ENCODE peak calls at places on chromosomes 3 and 15, in four cellular contexts. One of them, this sample, is unnamed.

GRCh38 chr3:9901967-9902366 is 681 bp upstream of the IL17RE start:
- DNase-seq in A549: no peak
- DNase-seq in tibial nerve: no peak
- DNase-seq in HCT116: no peak
- DNase-seq in this sample: no peak

GRCh38 chr15:31102049-31102321 is 460 bp upstream of the TRPM1 start:
- DNase-seq in HCT116: no peak
- DNase-seq in A549: no peak
- DNase-seq in tibial nerve: no peak
- DNase-seq in this sample: no peak

GRCh38 chr3:10404876-10405275 is 84.0 kb upstream of the SEC13 start:
- DNase-seq in A549: no peak
- DNase-seq in HCT116: no peak
- DNase-seq in tibial nerve: no peak
- DNase-seq in this sample: no peak

GRCh38 chr3:193788189-193788946 is 195.4 kb downstream of the OPA1 start:
- DNase-seq in A549: peak; percentile 74
- DNase-seq in tibial nerve: peak; percentile 41
- DNase-seq in HCT116: peak; percentile 51
- DNase-seq in this sample: peak; percentile 66

GRCh38 chr3:60512506-60512905 is 738.7 kb downstream of the FHIT start:
- DNase-seq in HCT116: no peak
- DNase-seq in A549: no peak
- DNase-seq in tibial nerve: no peak
- DNase-seq in this sample: no peak

GRCh38 chr3:58386966-58387365 is 46.7 kb downstream of the PDHB start:
- DNase-seq in tibial nerve: no peak
- DNase-seq in A549: no peak
- DNase-seq in HCT116: no peak
- DNase-seq in this sample: peak; percentile 37

GRCh38 chr3:9008550-9009255 is 45.4 kb upstream of the RAD18 start:
- DNase-seq in tibial nerve: no peak
- DNase-seq in HCT116: no peak
- DNase-seq in A549: no peak
- DNase-seq in this sample: no peak

GRCh38 chr3:65368866-65369265 is 669.9 kb downstream of the MAGI1 start:
- DNase-seq in A549: no peak
- DNase-seq in HCT116: no peak
- DNase-seq in tibial nerve: no peak
- DNase-seq in this sample: no peak

GRCh38 chr15:74777769-74778598 is 3.9 kb upstream of the CSK start:
- DNase-seq in HCT116: no peak
- DNase-seq in tibial nerve: no peak
- DNase-seq in A549: no peak
- DNase-seq in this sample: no peak

GRCh38 chr15:48963524-48964113 is at the start of gene SHC4:
- DNase-seq in A549: peak; percentile 37
- DNase-seq in HCT116: no peak
- DNase-seq in tibial nerve: peak; percentile 74
- DNase-seq in this sample: peak; percentile 56
- H3K4me3 ChIP-seq in A549: peak within 1 kb of the TSS; percentile 52
- H3K4me3 ChIP-seq in HCT116: peak within 1 kb of the TSS; percentile 60
- H3K4me3 ChIP-seq in tibial nerve: peak within 1 kb of the TSS; percentile 59
- H3K4me3 ChIP-seq in this sample: peak within 1 kb of the TSS; percentile 54

GRCh38 chr15:85960381-85960780 is 119.3 kb upstream of the AGBL1 start:
- DNase-seq in tibial nerve: no peak
- DNase-seq in A549: no peak
- DNase-seq in HCT116: no peak
- DNase-seq in this sample: no peak

GRCh38 chr15:85950101-85950500 is 129.6 kb upstream of the AGBL1 start:
- DNase-seq in tibial nerve: no peak
- DNase-seq in A549: no peak
- DNase-seq in HCT116: no peak
- DNase-seq in this sample: peak; percentile 47

GRCh38 chr15:85959573-85959972 is 120.1 kb upstream of the AGBL1 start:
- DNase-seq in HCT116: no peak
- DNase-seq in tibial nerve: no peak
- DNase-seq in A549: no peak
- DNase-seq in this sample: no peak

GRCh38 chr15:85956515-85957275 is 123.0 kb upstream of the AGBL1 start:
- DNase-seq in HCT116: no peak
- DNase-seq in A549: no peak
- DNase-seq in tibial nerve: no peak
- DNase-seq in this sample: no peak

GRCh38 chr15:85955501-85956391 is 123.9 kb upstream of the AGBL1 start:
- DNase-seq in HCT116: no peak
- DNase-seq in A549: no peak
- DNase-seq in tibial nerve: no peak
- DNase-seq in this sample: no peak
- TF ChIP-seq POLR2A in HCT116: no peak
- TF ChIP-seq POLR2A in A549: no peak
- TF ChIP-seq POLR2A in tibial nerve: no peak
- TF ChIP-seq POLR2A in this sample: no peak

GRCh38 chr3:123803521-123803920 is 80.6 kb downstream of the MYLK start:
- DNase-seq in HCT116: no peak
- DNase-seq in tibial nerve: no peak
- DNase-seq in A549: no peak
- DNase-seq in this sample: no peak
- TF ChIP-seq CTCF in HCT116: no peak
- TF ChIP-seq CTCF in tibial nerve: no peak
- TF ChIP-seq CTCF in A549: no peak
- TF ChIP-seq CTCF in this sample: no peak

GRCh38 chr15:80072285-80072684 is 12.8 kb downstream of the ZFAND6 start:
- DNase-seq in A549: peak; percentile 71
- DNase-seq in tibial nerve: peak; percentile 27
- DNase-seq in HCT116: peak; percentile 87
- DNase-seq in this sample: peak; percentile 15
- H3K4me3 ChIP-seq in A549: peak overlapping the region; percentile 37
- H3K4me3 ChIP-seq in tibial nerve: peak overlapping the region; percentile 46
- H3K4me3 ChIP-seq in HCT116: peak overlapping the region; percentile 61
- H3K4me3 ChIP-seq in this sample: peak overlapping the region; percentile 5

GRCh38 chr3:170357176-170357919 is at the start of gene SKIL:
- DNase-seq in tibial nerve: peak; percentile 98
- DNase-seq in A549: peak; percentile 80
- DNase-seq in HCT116: peak; percentile 81
- DNase-seq in this sample: peak; percentile 99
- TF ChIP-seq POLR2A in tibial nerve: peak; percentile 77
- TF ChIP-seq POLR2A in A549: peak; percentile 74
- TF ChIP-seq POLR2A in HCT116: no peak
- TF ChIP-seq POLR2A in this sample: peak; percentile 86

GRCh38 chr15:48928877-48929538 is 34.7 kb downstream of the SHC4 start:
- DNase-seq in HCT116: no peak
- DNase-seq in A549: no peak
- DNase-seq in tibial nerve: no peak
- DNase-seq in this sample: no peak

GRCh38 chr15:48922046-48922445 is 41.7 kb downstream of the SHC4 start:
- DNase-seq in tibial nerve: no peak
- DNase-seq in HCT116: no peak
- DNase-seq in A549: no peak
- DNase-seq in this sample: no peak

GRCh38 chr15:48927181-48927580 is 36.5 kb downstream of the SHC4 start:
- DNase-seq in tibial nerve: no peak
- DNase-seq in HCT116: no peak
- DNase-seq in A549: no peak
- DNase-seq in this sample: no peak

GRCh38 chr15:48925714-48926223 is 38.0 kb downstream of the SHC4 start:
- DNase-seq in HCT116: peak; percentile 91
- DNase-seq in A549: peak; percentile 40
- DNase-seq in tibial nerve: no peak
- DNase-seq in this sample: no peak

DNA sequence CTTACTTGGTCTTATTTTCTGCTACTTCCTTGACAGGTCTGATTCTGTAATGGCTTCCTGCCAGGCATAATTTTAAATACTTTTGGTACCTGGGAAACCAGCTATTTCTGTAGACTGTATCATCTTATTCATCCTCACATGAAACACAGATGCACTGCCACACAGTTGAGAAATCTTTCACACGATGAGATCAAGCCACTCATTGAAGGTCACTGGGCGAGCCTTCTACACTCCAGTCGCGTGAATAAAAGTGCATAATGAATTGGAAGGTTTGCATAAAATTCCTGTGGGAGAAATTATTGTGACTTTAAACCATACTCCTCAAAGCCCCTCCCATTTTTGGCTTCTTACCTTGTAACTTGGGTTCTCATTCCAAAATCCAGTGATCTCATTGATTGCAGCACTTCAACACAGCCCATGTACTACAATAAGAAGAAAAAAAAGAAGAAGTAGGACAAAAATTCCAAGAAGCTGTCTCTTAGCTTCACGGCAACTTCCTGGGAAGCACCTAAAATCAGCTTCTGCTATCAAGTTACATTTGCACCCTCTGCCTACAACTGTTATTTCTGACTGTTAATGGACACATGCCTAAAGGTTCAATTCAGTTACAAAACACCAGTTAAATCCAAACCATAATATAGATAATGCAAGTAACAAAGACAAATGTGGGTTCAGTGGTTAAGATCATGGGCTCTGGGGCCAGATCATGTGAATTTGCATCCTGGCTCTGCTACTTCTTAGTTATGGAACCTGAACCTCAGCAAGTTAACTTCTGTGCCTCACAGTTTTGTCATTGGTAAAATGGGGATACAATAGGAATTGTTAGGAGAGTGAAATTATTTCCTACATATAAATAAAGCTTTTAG is 39.0 kb downstream of the SHC4 start:
- DNase-seq in tibial nerve: peak; percentile 17
- DNase-seq in A549: no peak
- DNase-seq in HCT116: no peak
- DNase-seq in this sample: no peak
- TF ChIP-seq CTCF in tibial nerve: no peak
- TF ChIP-seq CTCF in A549: no peak
- TF ChIP-seq CTCF in HCT116: no peak
- TF ChIP-seq CTCF in this sample: no peak

DNA sequence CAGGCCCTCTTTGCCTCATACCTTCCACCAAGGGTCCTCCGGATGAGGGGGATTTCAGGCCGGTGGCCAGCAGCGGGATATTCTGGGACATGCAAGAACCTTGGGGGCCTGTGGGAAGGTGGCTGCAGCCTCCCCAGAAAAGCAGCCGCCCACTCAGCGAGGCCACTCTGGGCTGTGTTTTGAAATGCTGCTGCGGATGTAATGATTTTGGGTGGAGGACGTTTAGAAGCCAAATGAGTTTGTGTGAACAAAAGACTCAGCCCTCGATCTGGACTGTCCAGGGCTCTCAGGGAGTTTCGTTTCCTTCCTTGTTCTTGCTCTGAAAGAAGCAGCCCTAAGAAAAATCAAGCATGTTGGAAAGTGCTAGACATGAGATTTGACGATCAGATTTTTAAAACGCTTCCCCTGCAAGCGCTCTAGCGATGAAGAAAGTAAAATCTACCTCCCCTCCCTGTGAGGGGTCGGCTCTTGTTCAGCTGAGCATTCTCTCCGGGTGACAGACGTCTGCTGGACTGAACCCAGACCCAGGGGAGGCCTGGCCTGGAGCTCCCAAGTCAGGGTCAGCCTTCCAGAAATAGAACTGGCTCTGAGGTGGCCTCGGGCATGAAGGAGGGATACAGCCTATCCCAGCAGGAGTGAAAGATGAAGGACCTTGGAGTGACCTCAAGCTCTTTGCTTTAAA is 12.9 kb downstream of the HEG1 start:
- DNase-seq in A549: no peak
- DNase-seq in tibial nerve: peak; percentile 44
- DNase-seq in HCT116: no peak
- DNase-seq in this sample: peak; percentile 78
- H3K4me3 ChIP-seq in A549: no peak overlapping the region
- H3K4me3 ChIP-seq in tibial nerve: peak overlapping the region; percentile 34
- H3K4me3 ChIP-seq in HCT116: no peak overlapping the region
- H3K4me3 ChIP-seq in this sample: peak overlapping the region; percentile 22

GRCh38 chr15:68277131-68277604 is 377 bp upstream of the FEM1B start:
- DNase-seq in tibial nerve: no peak
- DNase-seq in A549: peak; percentile 55
- DNase-seq in HCT116: no peak
- DNase-seq in this sample: no peak
- TF ChIP-seq POLR2A in tibial nerve: no peak
- TF ChIP-seq POLR2A in A549: no peak
- TF ChIP-seq POLR2A in HCT116: no peak
- TF ChIP-seq POLR2A in this sample: no peak

DNA sequence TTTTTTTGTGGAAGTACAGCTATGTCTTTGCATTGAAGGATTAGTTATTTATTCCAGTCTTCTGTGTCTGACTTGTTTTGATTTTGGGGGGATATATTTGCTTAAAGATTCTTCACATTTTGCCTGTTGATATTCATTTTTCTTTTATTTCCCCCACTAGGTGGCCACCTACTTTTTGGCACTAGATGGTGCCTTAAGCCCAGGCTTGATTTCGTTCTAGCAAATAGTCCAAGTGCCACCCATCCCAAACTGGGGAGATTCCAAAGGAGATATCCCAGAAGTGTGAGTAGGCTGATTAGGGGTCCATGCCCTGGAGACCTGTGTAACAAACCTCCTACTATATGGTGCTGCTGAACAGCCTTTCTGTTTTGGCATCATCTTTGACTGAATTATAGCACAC is 80.0 kb upstream of the SPATA16 start:
- DNase-seq in A549: peak; percentile 4
- DNase-seq in tibial nerve: no peak
- DNase-seq in HCT116: peak; percentile 24
- DNase-seq in this sample: no peak
- TF ChIP-seq CTCF in A549: peak; percentile 32
- TF ChIP-seq CTCF in tibial nerve: no peak
- TF ChIP-seq CTCF in HCT116: peak; percentile 72
- TF ChIP-seq CTCF in this sample: peak; percentile 19

This sample was measured in heart left ventricle.